ENCODE peak calls at places on chromosomes 6 and 20, in six cellular contexts. B is HepG2, O is SK-N-SH, G is K562, T is GM12878, V is H1. J is an unnamed sample.

GRCh38 chr6:75694406-75694805 is 54.6 kb upstream of the MYO6 start:
- DNase-seq in T (no peak), G (no peak), V (no peak), O (no peak), B (no peak), J (no peak)

GRCh38 chr6:48817714-48818113 is 645.3 kb downstream of the MMUT start:
- DNase-seq in T (no peak), V (no peak), B (no peak), G (no peak), O (no peak), J (peak)

GRCh38 chr6:96522469-96523009 is 933 bp downstream of the UFL1 start:
- DNase-seq in V (no peak), B (peak), O (peak), G (no peak), T (no peak), J (peak)

GRCh38 chr6:81105998-81106397 is 646.5 kb downstream of the TENT5A start:
- DNase-seq in V (no peak), B (no peak), O (no peak), T (no peak), G (no peak), J (no peak)

GRCh38 chr6:2021713-2022125 is 223.7 kb downstream of the GMDS start:
- DNase-seq in T (no peak), V (no peak), G (no peak), O (no peak), B (no peak), J (peak)

GRCh38 chr6:83265384-83265783 is 72.2 kb downstream of the RWDD2A start:
- DNase-seq in B (no peak), V (no peak), T (no peak), G (no peak), O (no peak), J (peak)

GRCh38 chr6:41072836-41073202 is at the start of gene NFYA:
- DNase-seq in O (peak), V (no peak), T (no peak), B (no peak), G (peak), J (peak)

GRCh38 chr6:36746251-36746650 is 48.6 kb downstream of the RAB44 start:
- DNase-seq in B (no peak), G (no peak), V (no peak), T (no peak), O (no peak), J (no peak)

GRCh38 chr6:146813554-146813953 is 214.8 kb downstream of the ADGB start:
- DNase-seq in B (no peak), O (no peak), T (no peak), G (no peak), V (no peak), J (peak)

DNA sequence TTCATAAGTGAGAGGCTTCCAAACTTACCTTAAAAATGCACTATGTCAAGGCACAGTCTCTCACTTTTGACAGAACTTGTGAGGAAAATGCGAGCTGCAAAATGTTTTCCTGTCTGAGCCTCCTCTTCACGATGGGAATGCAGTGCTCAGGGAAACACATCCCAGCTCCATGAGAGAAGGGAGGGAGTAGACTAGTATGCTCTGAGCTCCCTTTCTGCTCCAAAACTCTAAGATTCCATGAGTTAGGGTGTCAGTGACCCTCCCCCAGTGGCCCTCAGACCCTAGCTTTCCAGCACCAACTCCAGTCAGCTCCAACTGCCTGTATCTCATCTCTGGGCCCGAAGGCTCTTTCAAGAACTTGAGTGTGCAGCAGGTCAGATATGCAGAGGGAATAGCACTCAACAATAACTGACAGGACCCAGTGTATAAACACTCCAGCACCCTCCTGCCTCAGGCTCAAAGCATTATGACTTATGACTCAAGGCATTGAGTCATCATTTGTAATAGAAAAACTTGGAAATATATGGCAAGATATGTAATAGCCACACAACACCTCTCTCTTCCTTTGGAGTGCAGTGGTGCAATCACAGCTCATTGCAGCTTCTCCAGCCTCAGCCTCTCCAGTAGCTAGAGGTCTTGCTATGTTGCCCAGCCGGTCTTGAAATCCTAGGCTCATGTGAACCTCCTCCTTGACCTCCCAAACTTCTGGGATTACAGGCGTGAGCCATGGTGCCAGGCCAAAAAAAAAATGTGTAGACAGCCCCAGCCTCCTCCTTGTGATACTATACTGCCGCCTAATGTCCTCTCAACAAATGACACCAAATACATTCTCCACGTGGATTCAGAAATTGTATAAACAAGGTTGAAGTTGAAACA is 16.7 kb upstream of the ENTPD6 start:
- DNase-seq in V (no peak), T (no peak), B (peak), O (peak), G (peak), J (peak)
- TF ChIP-seq RAD21 in V (peak), T (peak), B (peak), O (peak), G (peak), J (peak)

DNA sequence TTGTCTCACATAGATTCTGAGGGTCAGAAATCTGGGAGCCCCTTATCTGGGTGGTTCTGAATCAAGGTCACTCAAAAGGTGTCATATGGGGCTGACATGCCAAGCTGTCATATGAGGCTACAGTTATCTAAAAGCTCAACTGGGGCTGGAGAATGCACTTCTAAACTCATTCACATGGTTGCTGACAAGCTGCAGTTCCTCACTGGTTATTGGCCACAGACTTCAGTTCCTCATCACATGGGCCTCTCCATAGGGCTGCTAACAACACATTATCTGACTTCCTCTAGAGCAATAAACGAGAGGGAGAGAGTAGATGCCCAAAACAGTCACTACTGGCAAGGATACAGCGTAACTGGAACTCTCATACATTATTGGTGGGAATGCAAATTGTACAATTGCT is 7.4 kb upstream of the CGA start:
- DNase-seq in O (no peak), V (no peak), B (no peak), T (no peak), G (no peak), J (no peak)
- H2AFZ ChIP-seq in O (no peak), V (peak), B (no peak), T (peak), G (no peak), J (peak)

GRCh38 chr20:36808317-36809257 is 35.0 kb upstream of the DSN1 start:
- DNase-seq in V (peak), B (peak), G (peak), T (no peak), O (peak), J (peak)
- TF ChIP-seq RAD21 in V (peak), B (peak), G (peak), T (peak), O (no peak), J (peak)

GRCh38 chr6:25193147-25193864 is 85.9 kb upstream of the CARMIL1 start:
- DNase-seq in O (no peak), T (no peak), V (no peak), G (no peak), B (no peak), J (peak)
- H2AFZ ChIP-seq in O (peak), T (no peak), V (no peak), G (no peak), B (no peak), J (peak)

J was measured in IMR-90.